ENCODE peak calls at places on chromosomes 12 and 14, in nine cellular contexts. S, Y, M, E, G, F, T, B and N are unnamed samples. For H3K36me3, the result is how much of the 10 kb centered on the place peaks cover.

GRCh38 chr14:65566820-65567522 is 154.4 kb downstream of the FUT8 start:
- DNase-seq in S (no peak), Y (no peak), M (no peak), E (no peak), G (peak), F (no peak), T (no peak), B (no peak), N (no peak)

GRCh38 chr14:100688598-100689499 is 37.8 kb upstream of the DLK1 start:
- DNase-seq in S (no peak), Y (peak), M (no peak), E (peak), G (peak), F (no peak), T (peak), B (no peak), N (no peak)

GRCh38 chr12:59517522-59517921 is 78.3 kb upstream of the SLC16A7 start:
- DNase-seq in S (no peak), Y (no peak), M (no peak), E (no peak), G (no peak), F (no peak), T (no peak), B (no peak), N (no peak)

GRCh38 chr12:92396647-92397258 is 251.1 kb upstream of the BTG1 start:
- DNase-seq in S (no peak), Y (peak), M (no peak), E (peak), G (peak), F (no peak), T (peak), B (no peak), N (peak)

GRCh38 chr14:32102152-32102787 is 25.2 kb downstream of the ARHGAP5 start:
- DNase-seq in S (no peak), Y (no peak), M (no peak), E (no peak), G (no peak), F (no peak), T (peak), B (no peak), N (no peak)

GRCh38 chr12:104498211-104498801 is 41.6 kb downstream of the CHST11 start:
- DNase-seq in S (no peak), Y (no peak), M (no peak), E (no peak), G (no peak), F (no peak), T (peak), B (no peak), N (no peak)

GRCh38 chr12:71321130-71321529 is 118.5 kb upstream of the LGR5 start:
- DNase-seq in S (no peak), Y (no peak), M (no peak), E (no peak), G (no peak), F (no peak), T (no peak), B (no peak), N (no peak)

GRCh38 chr12:58452546-58452945 is 467.8 kb downstream of the LRIG3 start:
- DNase-seq in S (no peak), Y (peak), M (no peak), E (peak), G (no peak), F (no peak), T (peak), B (no peak), N (no peak)

GRCh38 chr14:22386924-22387775 is 201.9 kb downstream of the DAD1 start:
- DNase-seq in S (peak), Y (peak), M (peak), E (peak), G (peak), F (peak), T (peak), B (no peak), N (peak)

GRCh38 chr12:32431025-32431424 is 31.7 kb downstream of the FGD4 start:
- DNase-seq in S (no peak), Y (no peak), M (no peak), E (no peak), G (no peak), F (no peak), T (no peak), B (no peak), N (no peak)

GRCh38 chr12:74365178-74365964 is 172.3 kb upstream of the ATXN7L3B start:
- DNase-seq in S (peak), Y (peak), M (no peak), E (peak), G (peak), F (peak), T (peak), B (no peak), N (no peak)

GRCh38 chr12:64672925-64673409 is 62.7 kb downstream of the RASSF3 start:
- DNase-seq in S (peak), Y (peak), M (no peak), E (no peak), G (peak), F (no peak), T (peak), B (peak), N (no peak)

GRCh38 chr14:61761557-61761956 is 663 bp upstream of the SNAPC1 start:
- DNase-seq in S (no peak), Y (no peak), M (no peak), E (no peak), G (no peak), F (no peak), T (no peak), B (no peak), N (no peak)

GRCh38 chr14:41739203-41739602 is 132.5 kb downstream of the LRFN5 start:
- DNase-seq in S (no peak), Y (no peak), M (no peak), E (no peak), G (no peak), F (no peak), T (no peak), B (no peak), N (no peak)

GRCh38 chr12:117818400-117818799 is 150.4 kb downstream of the KSR2 start:
- DNase-seq in S (no peak), Y (no peak), M (peak), E (no peak), G (peak), F (no peak), T (no peak), B (no peak), N (no peak)

GRCh38 chr14:91244501-91244901 is at the start of gene GPR68:
- DNase-seq in S (no peak), Y (peak), M (no peak), E (peak), G (no peak), F (no peak), T (peak), B (peak), N (no peak)

GRCh38 chr12:109763201-109763841 is 49.7 kb downstream of the FAM222A start:
- DNase-seq in S (peak), Y (peak), M (no peak), E (peak), G (peak), F (no peak), T (peak), B (peak), N (peak)

GRCh38 chr12:98332626-98333025 is 182.8 kb upstream of the TMPO start:
- DNase-seq in S (no peak), Y (no peak), M (no peak), E (no peak), G (no peak), F (no peak), T (no peak), B (no peak), N (no peak)

GRCh38 chr12:88391556-88391955 is 188.7 kb downstream of the KITLG start:
- DNase-seq in S (peak), Y (peak), M (no peak), E (peak), G (peak), F (peak), T (peak), B (no peak), N (no peak)

GRCh38 chr12:57591567-57592325 is 754 bp downstream of the PIP4K2C start:
- DNase-seq in S (no peak), Y (peak), M (no peak), E (peak), G (peak), F (peak), T (peak), B (peak), N (no peak)

GRCh38 chr12:113475451-113476085 is 3.9 kb upstream of the LHX5 start:
- DNase-seq in S (no peak), Y (no peak), M (no peak), E (no peak), G (no peak), F (no peak), T (no peak), B (peak), N (no peak)

GRCh38 chr12:88553941-88554658 is 26.2 kb downstream of the KITLG start:
- DNase-seq in S (peak), Y (peak), M (no peak), E (peak), G (peak), F (no peak), T (peak), B (no peak), N (no peak)

GRCh38 chr14:36767603-36768281 is 106.1 kb downstream of the PAX9 start:
- DNase-seq in S (no peak), Y (no peak), M (no peak), E (peak), G (peak), F (no peak), T (peak), B (no peak), N (peak)

GRCh38 chr14:104001003-104001402 is 58.7 kb upstream of the RD3L start:
- DNase-seq in S (peak), Y (no peak), M (peak), E (no peak), G (peak), F (no peak), T (no peak), B (no peak), N (no peak)

GRCh38 chr14:49984419-49984818 is 91.5 kb downstream of the ARF6 start:
- DNase-seq in S (no peak), Y (peak), M (no peak), E (no peak), G (no peak), F (no peak), T (peak), B (no peak), N (no peak)

GRCh38 chr12:92438641-92439396 is 264.0 kb upstream of the PLEKHG7 start:
- DNase-seq in S (no peak), Y (no peak), M (no peak), E (peak), G (no peak), F (no peak), T (no peak), B (no peak), N (no peak)

GRCh38 chr14:45698462-45699134 is 445.6 kb upstream of the MIS18BP1 start:
- DNase-seq in S (peak), Y (no peak), M (no peak), E (no peak), G (no peak), F (no peak), T (no peak), B (no peak), N (no peak)

GRCh38 chr12:66589095-66589494 is 89.8 kb downstream of the GRIP1 start:
- DNase-seq in S (no peak), Y (no peak), M (no peak), E (no peak), G (no peak), F (no peak), T (no peak), B (no peak), N (no peak)

GRCh38 chr14:95057851-95058250 is 99.5 kb downstream of the DICER1 start:
- DNase-seq in S (no peak), Y (no peak), M (no peak), E (no peak), G (no peak), F (no peak), T (no peak), B (no peak), N (no peak)

GRCh38 chr12:111686574-111687105 is 787 bp downstream of the ACAD10 start:
- DNase-seq in S (peak), Y (peak), M (no peak), E (peak), G (no peak), F (no peak), T (no peak), B (no peak), N (no peak)

GRCh38 chr14:57617510-57617909 is 123.9 kb upstream of the CCDC198 start:
- DNase-seq in S (no peak), Y (no peak), M (peak), E (no peak), G (no peak), F (no peak), T (no peak), B (no peak), N (no peak)

GRCh38 chr12:74537126-74537706 is 419 bp upstream of the ATXN7L3B start:
- DNase-seq in S (no peak), Y (peak), M (peak), E (peak), G (peak), F (peak), T (peak), B (no peak), N (no peak)

GRCh38 chr12:663293-663871 is at the start of gene NINJ2:
- DNase-seq in S (no peak), Y (no peak), M (no peak), E (peak), G (no peak), F (no peak), T (peak), B (no peak), N (no peak)

GRCh38 chr12:56221233-56221756 is 427 bp downstream of the RNF41 start:
- DNase-seq in S (peak), Y (peak), M (peak), E (peak), G (peak), F (no peak), T (peak), B (peak), N (no peak)

GRCh38 chr14:61147369-61147897 is 133.7 kb downstream of the TMEM30B start:
- DNase-seq in S (peak), Y (peak), M (no peak), E (no peak), G (no peak), F (no peak), T (peak), B (no peak), N (no peak)

GRCh38 chr14:77590845-77591506 is 25.5 kb downstream of the SPTLC2 start:
- DNase-seq in S (peak), Y (no peak), M (no peak), E (no peak), G (peak), F (no peak), T (no peak), B (no peak), N (peak)

GRCh38 chr12:2543801-2544200 is 251.0 kb upstream of the FKBP4 start:
- DNase-seq in S (no peak), Y (no peak), M (no peak), E (no peak), G (no peak), F (no peak), T (no peak), B (no peak), N (no peak)

GRCh38 chr12:66035289-66035961 is 95.1 kb downstream of the LLPH start:
- DNase-seq in S (peak), Y (peak), M (no peak), E (peak), G (peak), F (no peak), T (peak), B (no peak), N (no peak)

GRCh38 chr12:62933220-62933870 is 1.6 kb downstream of the PPM1H start:
- DNase-seq in S (peak), Y (no peak), M (no peak), E (no peak), G (peak), F (no peak), T (no peak), B (peak), N (no peak)
- H3K9ac ChIP-seq in S (no peak), Y (no peak), M (no peak), E (no peak), G (peak), F (peak), T (peak), B (peak), N (no peak)

GRCh38 chr12:95259368-95259767 is 41.8 kb downstream of the VEZT start:
- DNase-seq in S (peak), Y (no peak), M (no peak), E (no peak), G (peak), F (no peak), T (no peak), B (no peak), N (no peak)
- H3K36me3 ChIP-seq in S (under half), Y (under half), M (half or more), E (under half), G (half or more), F (under half), T (under half), B (under half), N (under half)

GRCh38 chr14:88829685-88830302 is 5.3 kb downstream of the TTC8 start:
- DNase-seq in S (no peak), Y (no peak), M (no peak), E (no peak), G (no peak), F (no peak), T (no peak), B (no peak), N (no peak)
- H3K27ac ChIP-seq in S (no peak), Y (no peak), M (no peak), E (peak), G (no peak), F (no peak), T (no peak), B (no peak), N (no peak)

GRCh38 chr14:102138935-102139247 is 806 bp upstream of the WDR20 start:
- DNase-seq in S (no peak), Y (no peak), M (no peak), E (peak), G (no peak), F (no peak), T (no peak), B (no peak), N (no peak)

GRCh38 chr14:102139248-102140026 is at the start of gene WDR20:
- DNase-seq in S (peak), Y (peak), M (peak), E (peak), G (peak), F (peak), T (peak), B (peak), N (peak)

GRCh38 chr14:102140027-102140749 is 491 bp downstream of the WDR20 start:
- DNase-seq in S (peak), Y (no peak), M (peak), E (peak), G (no peak), F (no peak), T (no peak), B (no peak), N (no peak)

GRCh38 chr14:102141797-102142196 is 2.1 kb downstream of the WDR20 start:
- DNase-seq in S (no peak), Y (no peak), M (no peak), E (no peak), G (no peak), F (no peak), T (no peak), B (no peak), N (no peak)

GRCh38 chr14:102140750-102141145 is 1.1 kb downstream of the WDR20 start:
- DNase-seq in S (peak), Y (no peak), M (no peak), E (no peak), G (peak), F (no peak), T (no peak), B (no peak), N (no peak)
- H3K9ac ChIP-seq in S (peak), Y (peak), M (peak), E (peak), G (peak), F (peak), T (peak), B (peak), N (peak)

GRCh38 chr12:128940974-128941373 is 87.7 kb downstream of the GLT1D1 start:
- DNase-seq in S (no peak), Y (no peak), M (no peak), E (no peak), G (no peak), F (no peak), T (no peak), B (no peak), N (no peak)
- H3K36me3 ChIP-seq in S (under half), Y (under half), M (under half), E (under half), G (under half), F (under half), T (under half), B (under half), N (under half)